ENCODE peak calls at places on chromosomes 1 and 21, in nine cellular contexts. I, Z, M, Q, W, C, P, L and H are unnamed samples.

GRCh38 chr1:17601643-17602382 is 62.3 kb downstream of the ARHGEF10L start:
- DNase-seq in I (no peak), Z (no peak), M (no peak), Q (no peak), W (no peak), C (no peak), P (peak), L (no peak), H (no peak)

GRCh38 chr1:207181838-207182237 is 77.8 kb downstream of the C4BPA start:
- DNase-seq in I (no peak), Z (no peak), M (no peak), Q (no peak), W (no peak), C (no peak), P (peak), L (no peak), H (no peak)

GRCh38 chr21:31340499-31340898 is 3.6 kb downstream of the TIAM1 start:
- DNase-seq in I (no peak), Z (no peak), M (no peak), Q (no peak), W (no peak), C (no peak), P (no peak), L (no peak), H (no peak)

GRCh38 chr1:153792631-153793041 is 17.4 kb downstream of the SLC27A3 start:
- DNase-seq in I (no peak), Z (no peak), M (no peak), Q (no peak), W (no peak), C (no peak), P (no peak), L (no peak), H (peak)

GRCh38 chr1:74412244-74412643 is 100.2 kb downstream of the LRRC53 start:
- DNase-seq in I (no peak), Z (no peak), M (no peak), Q (no peak), W (no peak), C (no peak), P (no peak), L (no peak), H (no peak)

GRCh38 chr1:172420385-172420784 is at the start of gene C1orf105:
- DNase-seq in I (no peak), Z (no peak), M (no peak), Q (no peak), W (no peak), C (no peak), P (no peak), L (no peak), H (no peak)

GRCh38 chr1:24540906-24541710 is 14.8 kb upstream of the NCMAP start:
- DNase-seq in I (peak), Z (peak), M (no peak), Q (no peak), W (peak), C (no peak), P (peak), L (no peak), H (no peak)

GRCh38 chr1:185719021-185719420 is 15.2 kb upstream of the HMCN1 start:
- DNase-seq in I (no peak), Z (no peak), M (peak), Q (peak), W (peak), C (peak), P (no peak), L (no peak), H (peak)

GRCh38 chr1:178291166-178291565 is 197.3 kb downstream of the RASAL2 start:
- DNase-seq in I (no peak), Z (no peak), M (no peak), Q (no peak), W (no peak), C (no peak), P (no peak), L (no peak), H (no peak)

GRCh38 chr1:48055854-48056253 is 58.7 kb upstream of the TRABD2B start:
- DNase-seq in I (no peak), Z (no peak), M (no peak), Q (no peak), W (no peak), C (no peak), P (no peak), L (peak), H (no peak)

GRCh38 chr1:63836830-63837229 is 63.0 kb downstream of the ROR1 start:
- DNase-seq in I (no peak), Z (no peak), M (no peak), Q (no peak), W (no peak), C (no peak), P (no peak), L (no peak), H (no peak)

GRCh38 chr1:172117800-172118199 is 276.5 kb downstream of the DNM3 start:
- DNase-seq in I (no peak), Z (no peak), M (no peak), Q (no peak), W (no peak), C (no peak), P (no peak), L (no peak), H (no peak)

GRCh38 chr1:61227857-61228557 is 145.6 kb downstream of the NFIA start:
- DNase-seq in I (no peak), Z (no peak), M (no peak), Q (no peak), W (no peak), C (no peak), P (no peak), L (no peak), H (no peak)

GRCh38 chr1:208212893-208213292 is 31.3 kb downstream of the PLXNA2 start:
- DNase-seq in I (no peak), Z (no peak), M (no peak), Q (no peak), W (no peak), C (no peak), P (no peak), L (no peak), H (no peak)

GRCh38 chr1:212477014-212477679 is 44.4 kb downstream of the NENF start:
- DNase-seq in I (peak), Z (peak), M (peak), Q (peak), W (peak), C (peak), P (peak), L (peak), H (peak)

GRCh38 chr1:1554926-1555915 is 14.8 kb upstream of the TMEM240 start:
- DNase-seq in I (no peak), Z (no peak), M (no peak), Q (no peak), W (no peak), C (no peak), P (no peak), L (no peak), H (no peak)

GRCh38 chr1:8448906-8449661 is 131.2 kb downstream of the SLC45A1 start:
- DNase-seq in I (no peak), Z (no peak), M (no peak), Q (no peak), W (peak), C (no peak), P (no peak), L (no peak), H (no peak)

GRCh38 chr1:63874278-63874880 is 100.6 kb downstream of the ROR1 start:
- DNase-seq in I (no peak), Z (no peak), M (no peak), Q (no peak), W (no peak), C (no peak), P (no peak), L (no peak), H (no peak)

GRCh38 chr1:161166669-161167548 is 683 bp downstream of the PPOX start:
- DNase-seq in I (no peak), Z (no peak), M (no peak), Q (no peak), W (no peak), C (no peak), P (peak), L (peak), H (no peak)

GRCh38 chr1:202034683-202035462 is 24.5 kb downstream of the ELF3 start:
- DNase-seq in I (peak), Z (peak), M (peak), Q (peak), W (peak), C (peak), P (peak), L (no peak), H (peak)

GRCh38 chr1:113199718-113200455 is 126.9 kb downstream of the LRIG2 start:
- DNase-seq in I (no peak), Z (no peak), M (no peak), Q (no peak), W (no peak), C (no peak), P (no peak), L (no peak), H (no peak)

GRCh38 chr1:174875306-174875705 is 124.4 kb upstream of the CACYBP start:
- DNase-seq in I (peak), Z (peak), M (no peak), Q (no peak), W (peak), C (peak), P (no peak), L (no peak), H (no peak)

GRCh38 chr1:23098463-23099170 is 70.0 kb downstream of the LUZP1 start:
- DNase-seq in I (peak), Z (peak), M (peak), Q (peak), W (peak), C (peak), P (peak), L (peak), H (no peak)

GRCh38 chr1:231702804-231703203 is 76.2 kb downstream of the DISC1 start:
- DNase-seq in I (no peak), Z (no peak), M (no peak), Q (no peak), W (no peak), C (no peak), P (no peak), L (no peak), H (no peak)

GRCh38 chr1:15816674-15817073 is 9.2 kb upstream of the UQCRHL start:
- DNase-seq in I (no peak), Z (no peak), M (no peak), Q (no peak), W (no peak), C (no peak), P (no peak), L (no peak), H (no peak)

GRCh38 chr1:56416385-56416972 is 162.9 kb downstream of the PLPP3 start:
- DNase-seq in I (peak), Z (no peak), M (no peak), Q (no peak), W (no peak), C (no peak), P (no peak), L (no peak), H (no peak)

GRCh38 chr1:237041795-237042466 is at the start of gene RYR2:
- DNase-seq in I (no peak), Z (no peak), M (no peak), Q (no peak), W (peak), C (no peak), P (no peak), L (peak), H (no peak)
- H3K4me3 ChIP-seq in I (peak), Z (peak), M (no peak), Q (no peak), W (no peak), C (peak), P (no peak), L (peak), H (peak)

GRCh38 chr1:32045770-32046169 is 27.0 kb upstream of the TMEM39B start:
- DNase-seq in I (no peak), Z (no peak), M (no peak), Q (no peak), W (no peak), C (no peak), P (peak), L (no peak), H (no peak)
- TF ChIP-seq POLR2A in I (no peak), Z (no peak), M (no peak), Q (no peak), W (no peak), C (no peak), P (no peak), L (no peak), H (no peak)

GRCh38 chr1:30313584-30313983 is 409.8 kb downstream of the MATN1 start:
- DNase-seq in I (no peak), Z (peak), M (no peak), Q (no peak), W (no peak), C (no peak), P (no peak), L (peak), H (peak)
- H3K4me3 ChIP-seq in I (no peak), Z (no peak), M (no peak), Q (no peak), W (no peak), C (no peak), P (no peak), L (no peak), H (no peak)

DNA sequence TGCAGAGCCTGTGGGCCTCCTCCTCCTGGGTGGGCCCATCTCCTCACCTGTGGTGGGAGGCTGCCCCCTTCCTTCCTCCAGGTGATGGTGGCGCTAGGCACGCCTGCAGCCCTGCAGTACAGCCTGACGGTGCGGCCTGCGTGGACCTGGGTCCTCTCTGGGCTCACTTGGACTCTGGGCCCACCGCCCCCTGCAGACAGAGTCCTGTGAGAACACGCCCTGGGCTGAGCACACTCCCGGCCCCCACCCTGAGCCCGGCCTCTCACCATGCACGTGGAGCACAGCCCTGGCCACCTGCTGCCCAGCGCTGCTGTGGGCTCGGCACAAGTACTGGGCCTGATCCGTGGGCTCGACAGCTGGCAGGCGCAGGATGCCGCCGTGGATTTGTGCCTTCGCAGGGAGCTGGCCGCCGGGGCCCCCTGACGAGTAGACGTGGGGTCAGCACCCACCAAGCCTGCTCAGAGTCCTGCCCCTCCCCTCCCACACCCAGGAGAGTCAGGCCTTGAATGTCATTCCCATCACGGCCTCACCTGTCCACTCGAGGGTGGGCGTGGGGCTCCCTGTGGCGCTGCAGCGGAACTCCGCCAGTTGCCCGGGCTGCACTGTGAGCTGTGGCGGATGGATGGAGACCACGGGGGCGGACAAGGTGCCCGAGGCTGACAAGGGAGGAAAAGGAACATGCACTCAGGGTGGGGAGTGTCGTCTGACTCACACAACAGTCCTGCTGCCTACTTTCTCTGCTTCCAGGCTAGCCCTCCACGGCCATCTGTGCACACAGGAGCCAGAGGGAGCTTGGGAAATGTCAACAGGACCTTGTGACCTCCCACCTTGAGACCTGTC is 43.4 kb downstream of the LDLRAD2 start:
- DNase-seq in I (peak), Z (no peak), M (no peak), Q (no peak), W (no peak), C (no peak), P (peak), L (no peak), H (no peak)
- TF ChIP-seq POLR2A in I (no peak), Z (no peak), M (no peak), Q (no peak), W (no peak), C (no peak), P (no peak), L (no peak), H (no peak)

GRCh38 chr1:31424568-31424967 is 11.6 kb downstream of the SERINC2 start:
- DNase-seq in I (no peak), Z (no peak), M (no peak), Q (no peak), W (no peak), C (no peak), P (no peak), L (no peak), H (no peak)

GRCh38 chr1:31421404-31422040 is 8.5 kb downstream of the SERINC2 start:
- DNase-seq in I (no peak), Z (no peak), M (no peak), Q (no peak), W (no peak), C (no peak), P (peak), L (peak), H (no peak)

GRCh38 chr1:31423418-31423947 is 10.5 kb downstream of the SERINC2 start:
- DNase-seq in I (no peak), Z (no peak), M (no peak), Q (no peak), W (no peak), C (no peak), P (peak), L (no peak), H (no peak)

GRCh38 chr1:31420716-31421115 is 7.7 kb downstream of the SERINC2 start:
- DNase-seq in I (no peak), Z (no peak), M (no peak), Q (no peak), W (no peak), C (no peak), P (no peak), L (no peak), H (no peak)

GRCh38 chr1:31422505-31423319 is 9.7 kb downstream of the SERINC2 start:
- DNase-seq in I (peak), Z (peak), M (peak), Q (peak), W (peak), C (peak), P (peak), L (peak), H (peak)
- H3K4me3 ChIP-seq in I (no peak), Z (no peak), M (peak), Q (no peak), W (no peak), C (no peak), P (no peak), L (no peak), H (no peak)

GRCh38 chr1:156750932-156751723 is at the start of gene HDGF:
- DNase-seq in I (no peak), Z (peak), M (no peak), Q (peak), W (peak), C (peak), P (peak), L (peak), H (peak)

GRCh38 chr1:156750191-156750931 is 1.1 kb downstream of the HDGF start:
- DNase-seq in I (no peak), Z (peak), M (no peak), Q (no peak), W (peak), C (peak), P (peak), L (no peak), H (no peak)

GRCh38 chr1:156754219-156754618 is 2.7 kb upstream of the HDGF start:
- DNase-seq in I (no peak), Z (no peak), M (no peak), Q (no peak), W (no peak), C (no peak), P (no peak), L (no peak), H (no peak)

GRCh38 chr1:156752843-156753486 is 1.5 kb upstream of the HDGF start:
- DNase-seq in I (peak), Z (no peak), M (no peak), Q (no peak), W (no peak), C (no peak), P (peak), L (no peak), H (no peak)

GRCh38 chr1:156751724-156752481 is 428 bp upstream of the HDGF start:
- DNase-seq in I (peak), Z (peak), M (peak), Q (peak), W (peak), C (peak), P (peak), L (peak), H (peak)
- TF ChIP-seq POLR2A in I (peak), Z (no peak), M (peak), Q (no peak), W (peak), C (no peak), P (peak), L (peak), H (no peak)

GRCh38 chr1:66295821-66296220 is 238.1 kb upstream of the SGIP1 start:
- DNase-seq in I (no peak), Z (no peak), M (no peak), Q (no peak), W (no peak), C (no peak), P (no peak), L (no peak), H (no peak)
- H3K4me3 ChIP-seq in I (no peak), Z (no peak), M (no peak), Q (no peak), W (no peak), C (no peak), P (no peak), L (no peak), H (no peak)

DNA sequence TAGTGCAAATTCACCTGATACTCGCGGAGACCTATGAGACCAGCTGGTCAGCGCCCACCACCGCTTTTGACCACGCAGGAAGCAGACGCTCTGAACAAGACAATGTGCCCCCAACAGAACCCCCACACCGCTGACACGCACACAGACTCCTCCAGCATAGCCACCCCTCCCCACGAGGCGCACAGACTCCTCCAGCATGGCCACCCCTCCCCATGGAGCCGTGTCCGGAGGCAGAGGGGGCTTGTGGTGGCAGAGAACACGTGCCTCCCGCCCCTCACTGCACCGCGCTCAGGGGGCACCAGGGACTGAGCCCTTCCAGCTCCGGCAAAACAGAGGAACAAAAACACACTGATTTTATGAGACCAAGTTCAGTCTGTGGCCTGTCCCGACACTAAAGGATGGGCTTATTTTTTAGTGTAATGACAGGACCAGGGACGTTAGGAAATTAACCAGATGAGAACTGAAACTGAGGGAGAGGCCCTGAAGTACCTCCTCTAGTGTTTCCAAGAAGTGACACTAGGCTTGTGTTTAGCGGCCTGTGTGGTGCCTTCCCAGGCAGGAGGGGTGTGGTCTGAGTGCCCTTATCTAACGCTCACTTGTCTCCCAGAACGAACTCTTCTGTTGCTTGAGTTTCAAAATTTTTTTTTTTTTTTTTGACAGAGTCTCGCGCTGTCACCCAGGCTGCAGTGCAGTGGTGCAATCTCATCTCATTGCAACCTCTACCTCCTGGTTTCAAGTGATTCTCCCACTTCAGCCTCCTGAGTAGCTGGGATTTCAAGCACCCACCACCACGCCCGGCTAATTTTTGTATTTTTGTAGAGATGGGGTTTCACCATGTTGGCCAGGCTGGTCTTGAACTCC is 10.0 kb upstream of the AGPAT3 start:
- DNase-seq in I (no peak), Z (no peak), M (no peak), Q (no peak), W (peak), C (no peak), P (peak), L (no peak), H (no peak)
- TF ChIP-seq POLR2A in I (no peak), Z (no peak), M (no peak), Q (no peak), W (no peak), C (no peak), P (no peak), L (no peak), H (no peak)